ENCODE peak calls at places on chromosomes 4 and X, in nine cellular contexts. Y is body of pancreas; D is fibroblast of lung; W is K562; O is left ventricle myocardium inferior; L is CD4-positive, CD25-positive, alpha-beta regulatory T cell; Q is effector memory CD4-positive, alpha-beta T cell; F is psoas muscle; B is cardiac muscle cell. G is an unnamed sample.

GRCh38 chrX:120560405-120560841 is 339 bp downstream of the CUL4B start:
- DNase-seq in Q (peak), Y (peak), D (peak), F (no peak), O (peak), L (peak), B (peak), W (no peak), G (peak)

GRCh38 chr4:38570647-38571326 is 93.2 kb upstream of the KLF3 start:
- DNase-seq in W (no peak), D (no peak), L (no peak), F (no peak), B (no peak), Y (no peak), Q (no peak), O (no peak), G (no peak)

GRCh38 chrX:131907488-131908314 is 115.4 kb upstream of the STK26 start:
- DNase-seq in O (no peak), D (no peak), Q (no peak), L (no peak), B (no peak), W (peak), F (no peak), Y (no peak), G (peak)

GRCh38 chr4:72531322-72531721 is 37.7 kb downstream of the ADAMTS3 start:
- DNase-seq in F (no peak), D (no peak), W (no peak), L (no peak), B (no peak), Y (no peak), Q (no peak), O (no peak), G (no peak)

GRCh38 chrX:79630033-79631009 is 263.2 kb upstream of the ITM2A start:
- DNase-seq in Q (no peak), Y (no peak), W (no peak), O (no peak), B (no peak), D (no peak), L (no peak), F (no peak), G (no peak)

GRCh38 chr4:171644430-171645057 is 168.7 kb upstream of the GALNTL6 start:
- DNase-seq in B (no peak), W (no peak), Q (no peak), Y (no peak), O (no peak), D (no peak), F (no peak), L (no peak), G (no peak)

GRCh38 chr4:120809518-120809917 is 113.0 kb downstream of the PRDM5 start:
- DNase-seq in Y (no peak), F (no peak), Q (no peak), D (no peak), W (no peak), L (no peak), O (no peak), B (no peak), G (no peak)

GRCh38 chrX:110304371-110304770 is 13.5 kb downstream of the AMMECR1 start:
- DNase-seq in Q (no peak), W (no peak), L (no peak), B (no peak), D (no peak), Y (no peak), F (no peak), O (no peak), G (no peak)

GRCh38 chr4:128866281-128866680 is 56.8 kb downstream of the JADE1 start:
- DNase-seq in D (no peak), B (no peak), F (no peak), L (no peak), O (no peak), Q (no peak), Y (no peak), W (no peak), G (no peak)

GRCh38 chr4:87896020-87896621 is 63.4 kb downstream of the MEPE start:
- DNase-seq in L (no peak), F (no peak), O (no peak), Y (peak), Q (no peak), W (no peak), B (no peak), D (peak), G (peak)

GRCh38 chr4:1979477-1980196 is 29.1 kb downstream of the NELFA start:
- DNase-seq in B (no peak), W (no peak), O (no peak), F (no peak), D (no peak), Y (no peak), Q (no peak), L (no peak), G (no peak)

GRCh38 chrX:55135171-55135570 is 46.4 kb downstream of the PAGE2 start:
- DNase-seq in Q (no peak), Y (peak), L (peak), D (peak), O (no peak), W (peak), B (peak), F (peak), G (peak)

GRCh38 chr4:23855912-23856605 is 33.8 kb downstream of the PPARGC1A start:
- DNase-seq in F (no peak), D (peak), W (no peak), O (no peak), Y (no peak), B (no peak), L (no peak), Q (no peak), G (no peak)

GRCh38 chr4:40731792-40732245 is 17.9 kb upstream of the NSUN7 start:
- DNase-seq in O (peak), F (no peak), D (no peak), B (peak), Y (peak), W (no peak), L (no peak), Q (no peak), G (peak)

GRCh38 chrX:115268421-115268820 is 21.1 kb upstream of the LUZP4 start:
- DNase-seq in O (no peak), F (no peak), W (no peak), Q (no peak), B (peak), L (no peak), Y (no peak), D (no peak), G (no peak)

GRCh38 chrX:15838017-15838416 is 16.6 kb downstream of the AP1S2 start:
- DNase-seq in D (no peak), L (no peak), Y (no peak), Q (no peak), W (peak), F (no peak), B (no peak), O (no peak), G (peak)

GRCh38 chr4:137641554-137641953 is 109.3 kb upstream of the PCDH18 start:
- DNase-seq in F (no peak), O (no peak), Q (no peak), D (peak), W (no peak), B (no peak), L (no peak), Y (no peak), G (no peak)

GRCh38 chr4:1789552-1789951 is 3.5 kb upstream of the FGFR3 start:
- DNase-seq in Y (no peak), D (no peak), W (no peak), B (no peak), Q (no peak), O (no peak), F (no peak), L (no peak), G (no peak)

GRCh38 chr4:187090401-187090800 is 366.7 kb upstream of the FAT1 start:
- DNase-seq in Y (no peak), F (no peak), Q (no peak), B (no peak), W (no peak), O (no peak), D (peak), L (no peak), G (no peak)

GRCh38 chr4:6748286-6748685 is 32.3 kb downstream of the BLOC1S4 start:
- DNase-seq in F (no peak), L (no peak), O (no peak), Y (no peak), D (no peak), W (no peak), B (no peak), Q (no peak), G (no peak)

GRCh38 chrX:45191383-45191782 is 9.3 kb downstream of the DIPK2B start:
- DNase-seq in D (no peak), F (no peak), L (no peak), O (no peak), Y (no peak), B (no peak), W (no peak), Q (no peak), G (no peak)
- H3K27ac ChIP-seq in D (no peak), F (no peak), L (no peak), O (no peak), Y (no peak), B (no peak), W (no peak), Q (no peak), G (no peak)

GRCh38 chr4:183905593-183906485 is 732 bp downstream of the STOX2 start:
- DNase-seq in W (no peak), Y (peak), F (peak), D (peak), Q (no peak), O (peak), B (peak), L (no peak), G (peak)
- H3K27ac ChIP-seq in W (no peak), Y (peak), F (peak), D (no peak), Q (no peak), O (peak), B (peak), L (no peak), G (peak)

GRCh38 chrX:65690057-65690855 is 22.8 kb downstream of the MSN start:
- DNase-seq in D (peak), L (no peak), W (no peak), F (no peak), O (no peak), Q (no peak), Y (no peak), B (no peak), G (no peak)
- H3K27ac ChIP-seq in D (peak), L (peak), W (no peak), F (peak), O (peak), Q (peak), Y (no peak), B (no peak), G (no peak)

DNA sequence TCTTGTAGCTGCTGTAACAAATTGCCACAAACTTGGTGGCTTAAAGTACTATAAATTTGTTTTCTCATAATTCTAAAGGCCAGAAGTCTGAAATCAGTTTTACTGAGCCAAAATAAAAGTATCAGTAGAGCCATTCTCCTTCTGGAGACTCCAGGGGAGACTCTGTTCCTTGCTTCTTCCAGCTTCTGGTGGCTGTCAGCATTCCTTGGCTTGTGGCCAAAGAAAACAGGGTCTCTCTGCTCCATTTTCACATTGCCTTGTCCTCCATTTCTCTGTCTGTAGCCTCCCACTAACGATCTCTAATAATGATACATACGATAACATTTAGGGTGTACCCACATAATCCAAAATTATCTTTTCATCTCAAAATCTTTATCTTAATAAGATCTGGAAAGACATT is 200.4 kb downstream of the MAB21L2 start:
- DNase-seq in Q (no peak), O (no peak), Y (no peak), D (peak), L (no peak), W (peak), F (no peak), B (peak), G (peak)
- H3K27ac ChIP-seq in Q (no peak), O (no peak), Y (no peak), D (no peak), L (no peak), W (no peak), F (no peak), B (no peak), G (peak)

GRCh38 chr4:130067419-130067818 is 971.5 kb downstream of the C4orf33 start:
- DNase-seq in O (no peak), Y (no peak), L (no peak), W (no peak), Q (no peak), B (no peak), D (no peak), F (no peak), G (no peak)
- H3K27ac ChIP-seq in O (no peak), Y (peak), L (no peak), W (no peak), Q (no peak), B (no peak), D (no peak), F (no peak), G (no peak)

DNA sequence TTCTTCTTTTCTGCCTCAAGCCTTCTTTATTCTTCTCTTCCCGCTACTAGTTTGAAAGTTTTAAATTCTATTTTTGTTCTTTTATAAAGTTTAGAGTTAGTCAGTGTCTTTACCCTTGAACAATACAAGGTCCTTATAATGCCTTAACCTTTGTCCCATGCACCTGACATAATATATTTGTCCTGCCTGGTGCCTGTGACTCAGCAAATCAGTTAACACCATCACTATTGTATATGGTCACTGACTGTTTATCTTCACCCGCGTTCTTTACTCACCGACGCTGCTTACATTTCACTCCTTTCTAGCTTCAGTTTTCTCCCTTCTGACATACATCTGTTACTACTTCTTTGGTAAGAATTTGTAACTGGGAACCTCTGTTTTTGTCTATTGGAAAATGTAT is 5.7 kb downstream of the SMIM20 start:
- DNase-seq in D (peak), Q (no peak), B (no peak), L (no peak), F (no peak), W (peak), Y (no peak), O (no peak), G (no peak)
- H3K27ac ChIP-seq in D (no peak), Q (no peak), B (no peak), L (no peak), F (no peak), W (peak), Y (no peak), O (no peak), G (no peak)

DNA sequence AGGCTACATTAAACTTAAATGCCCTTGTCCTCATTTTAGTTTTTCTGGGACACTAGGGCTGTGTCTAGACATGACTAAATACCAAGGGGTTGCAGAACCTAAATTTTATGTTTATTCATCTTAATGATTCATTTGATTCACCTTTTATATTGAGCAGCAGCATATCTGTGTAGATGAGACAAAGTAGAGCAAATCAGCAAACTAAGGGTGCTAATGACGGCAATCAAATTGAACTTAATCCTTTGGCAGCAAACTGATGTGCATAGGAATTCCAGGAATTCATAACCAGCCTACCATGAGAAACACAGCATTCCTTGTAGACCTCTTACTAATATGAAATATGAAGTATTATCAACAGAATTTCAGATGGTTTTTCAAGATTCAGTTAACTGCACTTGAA is 25.1 kb downstream of the EPHA5 start:
- DNase-seq in F (no peak), B (no peak), L (no peak), O (no peak), D (peak), Y (no peak), W (no peak), Q (no peak), G (peak)
- H3K27ac ChIP-seq in F (no peak), B (no peak), L (no peak), O (no peak), D (no peak), Y (no peak), W (no peak), Q (no peak), G (peak)

G was measured in SJCRH30.